ENCODE peak calls at places on chromosomes 3 and 15, in seven cellular contexts. One of them, this sample, is unnamed.

GRCh38 chr3:127491323-127491722 is 99.2 kb downstream of the TPRA1 start:
- DNase-seq in choroid plexus epithelial cell: no peak
- DNase-seq in A549: no peak
- DNase-seq in Peyer's patch: no peak
- DNase-seq in Calu3: no peak
- DNase-seq in heart left ventricle: no peak
- DNase-seq in retinal pigment epithelial cell: no peak
- DNase-seq in this sample: no peak

GRCh38 chr15:65085990-65086679 is 9.6 kb downstream of the KBTBD13 start:
- DNase-seq in Calu3: peak
- DNase-seq in A549: peak
- DNase-seq in heart left ventricle: no peak
- DNase-seq in retinal pigment epithelial cell: no peak
- DNase-seq in Peyer's patch: no peak
- DNase-seq in choroid plexus epithelial cell: peak
- DNase-seq in this sample: peak

GRCh38 chr3:102905826-102906225 is 471.0 kb downstream of the ZPLD1 start:
- DNase-seq in heart left ventricle: no peak
- DNase-seq in choroid plexus epithelial cell: no peak
- DNase-seq in retinal pigment epithelial cell: peak
- DNase-seq in A549: no peak
- DNase-seq in Calu3: no peak
- DNase-seq in Peyer's patch: no peak
- DNase-seq in this sample: no peak

GRCh38 chr3:171347017-171347979 is 112.9 kb downstream of the TNIK start:
- DNase-seq in Calu3: no peak
- DNase-seq in choroid plexus epithelial cell: peak
- DNase-seq in A549: no peak
- DNase-seq in Peyer's patch: no peak
- DNase-seq in heart left ventricle: no peak
- DNase-seq in retinal pigment epithelial cell: no peak
- DNase-seq in this sample: peak

GRCh38 chr3:16365454-16366128 is 100.6 kb downstream of the OXNAD1 start:
- DNase-seq in A549: no peak
- DNase-seq in choroid plexus epithelial cell: no peak
- DNase-seq in Calu3: no peak
- DNase-seq in heart left ventricle: no peak
- DNase-seq in retinal pigment epithelial cell: no peak
- DNase-seq in Peyer's patch: peak
- DNase-seq in this sample: no peak

GRCh38 chr3:110969229-110970211 is 102.1 kb upstream of the NECTIN3 start:
- DNase-seq in retinal pigment epithelial cell: no peak
- DNase-seq in A549: no peak
- DNase-seq in Calu3: no peak
- DNase-seq in Peyer's patch: no peak
- DNase-seq in choroid plexus epithelial cell: no peak
- DNase-seq in heart left ventricle: no peak
- DNase-seq in this sample: no peak

GRCh38 chr3:13419356-13420050 is 619 bp downstream of the NUP210 start:
- DNase-seq in Peyer's patch: peak
- DNase-seq in Calu3: peak
- DNase-seq in choroid plexus epithelial cell: no peak
- DNase-seq in heart left ventricle: peak
- DNase-seq in A549: peak
- DNase-seq in retinal pigment epithelial cell: no peak
- DNase-seq in this sample: no peak

GRCh38 chr3:174218011-174218410 is 641.1 kb upstream of the NAALADL2 start:
- DNase-seq in Calu3: no peak
- DNase-seq in retinal pigment epithelial cell: peak
- DNase-seq in choroid plexus epithelial cell: peak
- DNase-seq in A549: no peak
- DNase-seq in Peyer's patch: no peak
- DNase-seq in heart left ventricle: no peak
- DNase-seq in this sample: no peak

GRCh38 chr15:62840518-62841268 is 201.9 kb upstream of the TPM1 start:
- DNase-seq in A549: no peak
- DNase-seq in retinal pigment epithelial cell: no peak
- DNase-seq in heart left ventricle: no peak
- DNase-seq in Peyer's patch: no peak
- DNase-seq in Calu3: no peak
- DNase-seq in choroid plexus epithelial cell: no peak
- DNase-seq in this sample: no peak

GRCh38 chr15:34327906-34328305 is 9.7 kb downstream of the SLC12A6 start:
- DNase-seq in Peyer's patch: no peak
- DNase-seq in choroid plexus epithelial cell: no peak
- DNase-seq in retinal pigment epithelial cell: no peak
- DNase-seq in Calu3: no peak
- DNase-seq in A549: no peak
- DNase-seq in heart left ventricle: no peak
- DNase-seq in this sample: no peak
- TF ChIP-seq CTCF in Peyer's patch: no peak
- TF ChIP-seq CTCF in choroid plexus epithelial cell: no peak
- TF ChIP-seq CTCF in retinal pigment epithelial cell: no peak
- TF ChIP-seq CTCF in Calu3: no peak
- TF ChIP-seq CTCF in A549: no peak
- TF ChIP-seq CTCF in heart left ventricle: no peak
- TF ChIP-seq CTCF in this sample: no peak

DNA sequence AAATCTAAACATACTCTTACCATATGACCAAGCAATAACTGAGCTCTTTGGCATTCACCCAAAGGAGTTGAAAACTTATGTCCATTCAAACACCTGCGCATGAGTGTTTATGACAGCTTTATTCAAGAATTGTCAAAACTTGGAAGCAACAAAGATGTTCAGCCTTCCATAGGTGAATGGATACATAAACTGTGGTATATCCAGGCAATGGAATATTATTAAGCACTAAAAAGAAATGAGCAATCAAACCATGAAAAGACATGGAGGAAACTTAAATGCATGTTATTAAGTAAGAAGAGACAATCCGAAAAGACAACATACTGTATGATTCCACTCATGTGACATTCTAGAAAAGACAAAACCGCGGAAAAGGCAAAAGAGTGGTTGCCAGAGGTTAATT is 312.0 kb upstream of the TMC3 start:
- DNase-seq in heart left ventricle: no peak
- DNase-seq in retinal pigment epithelial cell: no peak
- DNase-seq in A549: no peak
- DNase-seq in Peyer's patch: no peak
- DNase-seq in choroid plexus epithelial cell: no peak
- DNase-seq in Calu3: no peak
- DNase-seq in this sample: no peak
- TF ChIP-seq CTCF in heart left ventricle: no peak
- TF ChIP-seq CTCF in retinal pigment epithelial cell: no peak
- TF ChIP-seq CTCF in A549: no peak
- TF ChIP-seq CTCF in Peyer's patch: no peak
- TF ChIP-seq CTCF in choroid plexus epithelial cell: no peak
- TF ChIP-seq CTCF in Calu3: no peak
- TF ChIP-seq CTCF in this sample: no peak

GRCh38 chr3:43691120-43692002 is 623 bp downstream of the ABHD5 start:
- DNase-seq in heart left ventricle: peak
- DNase-seq in Calu3: peak
- DNase-seq in A549: peak
- DNase-seq in Peyer's patch: peak
- DNase-seq in retinal pigment epithelial cell: no peak
- DNase-seq in choroid plexus epithelial cell: peak
- DNase-seq in this sample: peak

GRCh38 chr3:43689766-43690399 is 855 bp upstream of the ABHD5 start:
- DNase-seq in Calu3: no peak
- DNase-seq in retinal pigment epithelial cell: no peak
- DNase-seq in Peyer's patch: no peak
- DNase-seq in heart left ventricle: no peak
- DNase-seq in A549: no peak
- DNase-seq in choroid plexus epithelial cell: no peak
- DNase-seq in this sample: peak

GRCh38 chr3:43692085-43692484 is 1.3 kb downstream of the ABHD5 start:
- DNase-seq in Calu3: no peak
- DNase-seq in retinal pigment epithelial cell: no peak
- DNase-seq in A549: peak
- DNase-seq in choroid plexus epithelial cell: peak
- DNase-seq in heart left ventricle: no peak
- DNase-seq in Peyer's patch: no peak
- DNase-seq in this sample: peak

GRCh38 chr3:43689166-43689565 is 1.6 kb upstream of the ABHD5 start:
- DNase-seq in retinal pigment epithelial cell: no peak
- DNase-seq in Calu3: no peak
- DNase-seq in choroid plexus epithelial cell: no peak
- DNase-seq in heart left ventricle: no peak
- DNase-seq in A549: no peak
- DNase-seq in Peyer's patch: no peak
- DNase-seq in this sample: no peak

GRCh38 chr3:43690400-43691119 is at the start of gene ABHD5:
- DNase-seq in A549: peak
- DNase-seq in retinal pigment epithelial cell: peak
- DNase-seq in heart left ventricle: peak
- DNase-seq in Peyer's patch: peak
- DNase-seq in Calu3: peak
- DNase-seq in choroid plexus epithelial cell: peak
- DNase-seq in this sample: peak
- TF ChIP-seq CTCF in A549: peak
- TF ChIP-seq CTCF in retinal pigment epithelial cell: peak
- TF ChIP-seq CTCF in heart left ventricle: no peak
- TF ChIP-seq CTCF in Peyer's patch: peak
- TF ChIP-seq CTCF in Calu3: no peak
- TF ChIP-seq CTCF in choroid plexus epithelial cell: peak
- TF ChIP-seq CTCF in this sample: peak

GRCh38 chr15:61621146-61621545 is 392.0 kb upstream of the RORA start:
- DNase-seq in retinal pigment epithelial cell: no peak
- DNase-seq in heart left ventricle: no peak
- DNase-seq in Peyer's patch: no peak
- DNase-seq in choroid plexus epithelial cell: peak
- DNase-seq in Calu3: peak
- DNase-seq in A549: peak
- DNase-seq in this sample: peak
- TF ChIP-seq CTCF in retinal pigment epithelial cell: peak
- TF ChIP-seq CTCF in heart left ventricle: peak
- TF ChIP-seq CTCF in Peyer's patch: peak
- TF ChIP-seq CTCF in choroid plexus epithelial cell: peak
- TF ChIP-seq CTCF in Calu3: peak
- TF ChIP-seq CTCF in A549: peak
- TF ChIP-seq CTCF in this sample: peak

GRCh38 chr3:131549340-131549739 is 46.6 kb upstream of the MRPL3 start:
- DNase-seq in choroid plexus epithelial cell: peak
- DNase-seq in Peyer's patch: no peak
- DNase-seq in retinal pigment epithelial cell: no peak
- DNase-seq in heart left ventricle: no peak
- DNase-seq in A549: peak
- DNase-seq in Calu3: peak
- DNase-seq in this sample: peak
- TF ChIP-seq CTCF in choroid plexus epithelial cell: peak
- TF ChIP-seq CTCF in Peyer's patch: peak
- TF ChIP-seq CTCF in retinal pigment epithelial cell: peak
- TF ChIP-seq CTCF in heart left ventricle: peak
- TF ChIP-seq CTCF in A549: peak
- TF ChIP-seq CTCF in Calu3: peak
- TF ChIP-seq CTCF in this sample: peak

DNA sequence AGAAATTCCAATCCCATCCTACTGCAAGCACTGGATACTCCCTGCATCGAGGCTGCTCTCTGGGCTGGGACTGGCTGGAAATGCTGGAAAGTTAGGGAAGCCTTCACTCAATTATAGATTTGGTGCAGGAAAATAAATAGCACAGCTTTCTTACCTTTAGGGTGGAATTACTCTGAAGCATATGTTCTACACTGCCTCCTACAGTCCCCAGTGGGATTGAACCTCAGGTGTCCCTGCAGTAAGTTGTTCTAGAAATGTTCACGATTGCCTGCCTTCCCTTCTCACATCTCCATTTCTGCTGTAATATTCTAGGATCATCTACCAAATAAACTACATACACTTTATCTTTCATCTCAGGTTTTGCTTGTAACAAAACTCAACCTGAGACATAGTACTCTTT is 536.7 kb upstream of the LMCD1 start:
- DNase-seq in retinal pigment epithelial cell: no peak
- DNase-seq in Calu3: no peak
- DNase-seq in Peyer's patch: no peak
- DNase-seq in A549: no peak
- DNase-seq in choroid plexus epithelial cell: no peak
- DNase-seq in heart left ventricle: no peak
- DNase-seq in this sample: no peak
- TF ChIP-seq CTCF in retinal pigment epithelial cell: no peak
- TF ChIP-seq CTCF in Calu3: no peak
- TF ChIP-seq CTCF in Peyer's patch: no peak
- TF ChIP-seq CTCF in A549: no peak
- TF ChIP-seq CTCF in choroid plexus epithelial cell: no peak
- TF ChIP-seq CTCF in heart left ventricle: no peak
- TF ChIP-seq CTCF in this sample: no peak

DNA sequence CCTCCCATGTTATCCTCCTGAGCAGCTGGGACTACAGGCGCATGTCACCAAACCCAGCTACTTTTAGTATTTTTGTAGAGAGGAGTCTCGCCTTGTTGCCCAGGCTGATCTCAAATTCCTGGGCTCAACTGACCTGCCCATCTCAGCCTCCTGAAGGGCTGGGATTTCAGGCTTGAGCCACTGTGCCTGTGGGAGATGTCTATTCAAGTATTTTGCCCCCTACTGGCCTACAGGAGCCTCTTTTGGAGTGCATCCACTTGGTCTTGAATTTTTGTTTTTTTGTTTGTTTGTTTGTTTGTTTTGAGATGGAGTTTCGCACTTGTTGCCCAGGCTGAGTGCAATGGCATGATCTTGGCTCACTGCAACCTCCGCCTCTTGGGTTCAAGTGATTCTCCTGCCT is 3.2 kb upstream of the DHX30 start:
- DNase-seq in A549: peak
- DNase-seq in Calu3: no peak
- DNase-seq in choroid plexus epithelial cell: peak
- DNase-seq in retinal pigment epithelial cell: no peak
- DNase-seq in heart left ventricle: no peak
- DNase-seq in Peyer's patch: no peak
- DNase-seq in this sample: no peak
- TF ChIP-seq CTCF in A549: no peak
- TF ChIP-seq CTCF in Calu3: no peak
- TF ChIP-seq CTCF in choroid plexus epithelial cell: peak
- TF ChIP-seq CTCF in retinal pigment epithelial cell: peak
- TF ChIP-seq CTCF in heart left ventricle: peak
- TF ChIP-seq CTCF in Peyer's patch: peak
- TF ChIP-seq CTCF in this sample: peak